ENCODE peak calls at places on chromosomes 1 and 21, in four cellular contexts. R is fibroblast of pulmonary artery, I is SK-N-SH, E is Caki2. U is an unnamed sample.

GRCh38 chr1:160741597-160742348 is 2.7 kb downstream of the SLAMF7 start:
- DNase-seq in I (no peak), E (no peak), R (no peak), U (no peak)

GRCh38 chr21:37009740-37010341 is 3.3 kb downstream of the RIPPLY3 start:
- DNase-seq in I (peak), E (peak), R (peak), U (peak)

GRCh38 chr1:155191904-155192303 is 15.8 kb downstream of the THBS3 start:
- DNase-seq in E (no peak), R (no peak), I (no peak), U (no peak)

GRCh38 chr1:19639999-19640362 is 4.1 kb upstream of the NBL1 start:
- DNase-seq in E (peak), R (no peak), I (no peak), U (no peak)

GRCh38 chr1:200354243-200354642 is 55.6 kb downstream of the ZNF281 start:
- DNase-seq in I (no peak), E (no peak), R (peak), U (no peak)

GRCh38 chr21:29805110-29805509 is 134.7 kb downstream of the GRIK1 start:
- DNase-seq in R (no peak), E (no peak), I (no peak), U (no peak)

GRCh38 chr1:12014141-12014981 is 4.9 kb upstream of the MIIP start:
- DNase-seq in R (no peak), E (peak), I (no peak), U (no peak)

GRCh38 chr1:41440321-41441090 is 44.0 kb downstream of the EDN2 start:
- DNase-seq in I (no peak), E (no peak), R (no peak), U (no peak)

GRCh38 chr1:48077860-48078259 is 80.7 kb upstream of the TRABD2B start:
- DNase-seq in E (peak), R (no peak), I (no peak), U (no peak)

GRCh38 chr1:207398986-207399385 is 55.1 kb upstream of the CR2 start:
- DNase-seq in E (no peak), I (no peak), R (no peak), U (no peak)

GRCh38 chr1:221097479-221098281 is 218.4 kb downstream of the HLX start:
- DNase-seq in E (no peak), I (no peak), R (peak), U (no peak)

GRCh38 chr1:1916882-1917281 is 1.8 kb downstream of the CALML6 start:
- DNase-seq in I (no peak), R (no peak), E (no peak), U (no peak)

GRCh38 chr1:206583461-206584264 is 28.6 kb downstream of the EIF2D start:
- DNase-seq in E (peak), I (peak), R (peak), U (peak)

GRCh38 chr1:112727716-112728115 is 12.6 kb upstream of the PPM1J start:
- DNase-seq in E (no peak), I (no peak), R (no peak), U (no peak)

GRCh38 chr1:183244466-183244865 is 58.4 kb downstream of the LAMC2 start:
- DNase-seq in I (no peak), E (no peak), R (peak), U (no peak)

GRCh38 chr21:28738882-28739281 is 253.8 kb downstream of the LTN1 start:
- DNase-seq in E (no peak), I (no peak), R (no peak), U (no peak)

GRCh38 chr1:18302788-18303413 is 177.8 kb upstream of the KLHDC7A start:
- DNase-seq in I (peak), R (no peak), E (no peak), U (no peak)

GRCh38 chr1:9500756-9501754 is 38.2 kb upstream of the SLC25A33 start:
- DNase-seq in I (no peak), R (no peak), E (peak), U (no peak)

GRCh38 chr1:76759950-76760349 is 107.3 kb upstream of the ST6GALNAC5 start:
- DNase-seq in I (peak), R (peak), E (peak), U (no peak)

GRCh38 chr21:38266732-38267131 is 9.9 kb downstream of the KCNJ15 start:
- DNase-seq in R (peak), I (no peak), E (no peak), U (no peak)

GRCh38 chr1:187733234-187733633 is 904.5 kb downstream of the PLA2G4A start:
- DNase-seq in R (no peak), E (no peak), I (no peak), U (no peak)

GRCh38 chr1:180542530-180543171 is 16.1 kb upstream of the OVAAL start:
- DNase-seq in E (no peak), R (peak), I (no peak), U (no peak)

GRCh38 chr1:246364415-246364941 is 142.6 kb downstream of the SMYD3 start:
- DNase-seq in I (no peak), R (no peak), E (no peak), U (no peak)

GRCh38 chr1:67724928-67725560 is 40.0 kb downstream of the GADD45A start:
- DNase-seq in E (peak), I (no peak), R (peak), U (no peak)

GRCh38 chr1:115977481-115978258 is 1.4 kb downstream of the SLC22A15 start:
- DNase-seq in I (no peak), E (peak), R (peak), U (peak)

GRCh38 chr1:21933397-21934248 is 3.5 kb downstream of the HSPG2 start:
- DNase-seq in R (no peak), I (no peak), E (no peak), U (peak)

GRCh38 chr1:169511339-169512028 is 25.7 kb upstream of the SLC19A2 start:
- DNase-seq in R (peak), E (no peak), I (no peak), U (no peak)

GRCh38 chr1:8474369-8474768 is 156.5 kb downstream of the SLC45A1 start:
- DNase-seq in E (no peak), R (no peak), I (no peak), U (no peak)

GRCh38 chr1:240031414-240031813 is 60.3 kb upstream of the FMN2 start:
- DNase-seq in E (no peak), I (no peak), R (peak), U (no peak)

GRCh38 chr1:64112281-64112680 is 91.1 kb upstream of the UBE2U start:
- DNase-seq in R (peak), I (no peak), E (peak), U (peak)

GRCh38 chr1:113041569-113042335 is 31.2 kb upstream of the LRIG2 start:
- DNase-seq in I (no peak), E (no peak), R (no peak), U (no peak)

GRCh38 chr1:198330982-198331620 is 174.3 kb downstream of the NEK7 start:
- DNase-seq in I (no peak), E (no peak), R (no peak), U (no peak)

GRCh38 chr21:28215214-28215954 is 777.3 kb downstream of the LTN1 start:
- DNase-seq in E (no peak), I (no peak), R (peak), U (no peak)

GRCh38 chr1:151693057-151693651 is 23.4 kb downstream of the CELF3 start:
- DNase-seq in R (peak), I (peak), E (peak), U (no peak)

GRCh38 chr1:94940738-94941137 is 13.8 kb upstream of the CNN3 start:
- DNase-seq in E (no peak), I (no peak), R (no peak), U (no peak)

GRCh38 chr1:183077107-183077506 is 53.9 kb downstream of the LAMC1 start:
- DNase-seq in I (no peak), E (no peak), R (peak), U (no peak)

GRCh38 chr1:111825217-111825616 is 69.5 kb downstream of the DDX20 start:
- DNase-seq in E (no peak), R (no peak), I (no peak), U (no peak)